ENCODE peak calls at places on chromosomes 3 and 15, in ten cellular contexts. One of them, this sample, is unnamed.

GRCh38 chr15:25947336-25948080 is 84.4 kb upstream of the ATP10A start:
- DNase-seq in heart left ventricle: no peak
- DNase-seq in upper lobe of right lung: no peak
- DNase-seq in mammary epithelial cell: no peak
- DNase-seq in IMR-90: peak; percentile 29
- DNase-seq in stomach: no peak
- DNase-seq in Peyer's patch: no peak
- DNase-seq in transverse colon: no peak
- DNase-seq in adrenal gland: peak; percentile 60
- DNase-seq in pancreas: no peak
- DNase-seq in this sample: no peak

GRCh38 chr3:9781978-9782575 is 10.2 kb downstream of the TADA3 start:
- DNase-seq in IMR-90: no peak
- DNase-seq in mammary epithelial cell: peak; percentile 16
- DNase-seq in stomach: no peak
- DNase-seq in heart left ventricle: no peak
- DNase-seq in upper lobe of right lung: no peak
- DNase-seq in transverse colon: no peak
- DNase-seq in Peyer's patch: no peak
- DNase-seq in pancreas: no peak
- DNase-seq in adrenal gland: no peak
- DNase-seq in this sample: no peak

GRCh38 chr15:48143856-48144255 is 23.1 kb downstream of the SLC24A5 start:
- DNase-seq in mammary epithelial cell: peak; percentile 57
- DNase-seq in upper lobe of right lung: no peak
- DNase-seq in stomach: no peak
- DNase-seq in pancreas: no peak
- DNase-seq in heart left ventricle: no peak
- DNase-seq in Peyer's patch: no peak
- DNase-seq in adrenal gland: no peak
- DNase-seq in transverse colon: no peak
- DNase-seq in IMR-90: peak; percentile 24
- DNase-seq in this sample: no peak

GRCh38 chr3:10309736-10310135 is 11.2 kb downstream of the SEC13 start:
- DNase-seq in transverse colon: no peak
- DNase-seq in IMR-90: peak; percentile 15
- DNase-seq in adrenal gland: no peak
- DNase-seq in Peyer's patch: no peak
- DNase-seq in pancreas: no peak
- DNase-seq in upper lobe of right lung: no peak
- DNase-seq in heart left ventricle: no peak
- DNase-seq in mammary epithelial cell: no peak
- DNase-seq in stomach: no peak
- DNase-seq in this sample: no peak

GRCh38 chr3:19866751-19867347 is 67.2 kb downstream of the EFHB start:
- DNase-seq in stomach: peak; percentile 37
- DNase-seq in pancreas: peak; percentile 12
- DNase-seq in upper lobe of right lung: no peak
- DNase-seq in heart left ventricle: peak; percentile 14
- DNase-seq in Peyer's patch: peak; percentile 27
- DNase-seq in transverse colon: peak; percentile 23
- DNase-seq in adrenal gland: peak; percentile 74
- DNase-seq in IMR-90: peak; percentile 58
- DNase-seq in mammary epithelial cell: peak; percentile 42
- DNase-seq in this sample: no peak

GRCh38 chr3:195932418-195933043 is 24.2 kb upstream of the TNK2 start:
- DNase-seq in pancreas: no peak
- DNase-seq in Peyer's patch: no peak
- DNase-seq in transverse colon: no peak
- DNase-seq in heart left ventricle: no peak
- DNase-seq in upper lobe of right lung: peak; percentile 35
- DNase-seq in IMR-90: no peak
- DNase-seq in stomach: no peak
- DNase-seq in mammary epithelial cell: no peak
- DNase-seq in adrenal gland: no peak
- DNase-seq in this sample: no peak

GRCh38 chr3:37138816-37139215 is 35.6 kb downstream of the LRRFIP2 start:
- DNase-seq in transverse colon: no peak
- DNase-seq in Peyer's patch: no peak
- DNase-seq in pancreas: no peak
- DNase-seq in IMR-90: peak; percentile 11
- DNase-seq in adrenal gland: no peak
- DNase-seq in heart left ventricle: no peak
- DNase-seq in stomach: no peak
- DNase-seq in upper lobe of right lung: no peak
- DNase-seq in mammary epithelial cell: no peak
- DNase-seq in this sample: no peak

GRCh38 chr3:385151-385550 is 188.6 kb downstream of the CHL1 start:
- DNase-seq in Peyer's patch: no peak
- DNase-seq in IMR-90: peak; percentile 17
- DNase-seq in heart left ventricle: no peak
- DNase-seq in stomach: no peak
- DNase-seq in pancreas: no peak
- DNase-seq in transverse colon: no peak
- DNase-seq in mammary epithelial cell: peak; percentile 27
- DNase-seq in adrenal gland: no peak
- DNase-seq in upper lobe of right lung: no peak
- DNase-seq in this sample: no peak

GRCh38 chr15:67143646-67144045 is 78.2 kb downstream of the SMAD3 start:
- DNase-seq in pancreas: no peak
- DNase-seq in stomach: no peak
- DNase-seq in transverse colon: no peak
- DNase-seq in Peyer's patch: no peak
- DNase-seq in mammary epithelial cell: no peak
- DNase-seq in adrenal gland: no peak
- DNase-seq in upper lobe of right lung: no peak
- DNase-seq in IMR-90: no peak
- DNase-seq in heart left ventricle: no peak
- DNase-seq in this sample: no peak

GRCh38 chr3:45081506-45081905 is 55.4 kb downstream of the CLEC3B start:
- DNase-seq in mammary epithelial cell: no peak
- DNase-seq in adrenal gland: no peak
- DNase-seq in stomach: no peak
- DNase-seq in IMR-90: no peak
- DNase-seq in transverse colon: no peak
- DNase-seq in pancreas: no peak
- DNase-seq in heart left ventricle: no peak
- DNase-seq in Peyer's patch: no peak
- DNase-seq in upper lobe of right lung: no peak
- DNase-seq in this sample: no peak

GRCh38 chr3:45080824-45081223 is 54.7 kb downstream of the CLEC3B start:
- DNase-seq in Peyer's patch: no peak
- DNase-seq in heart left ventricle: no peak
- DNase-seq in adrenal gland: no peak
- DNase-seq in stomach: no peak
- DNase-seq in upper lobe of right lung: no peak
- DNase-seq in transverse colon: no peak
- DNase-seq in pancreas: no peak
- DNase-seq in IMR-90: no peak
- DNase-seq in mammary epithelial cell: no peak
- DNase-seq in this sample: no peak

GRCh38 chr3:45075821-45076625 is 49.9 kb downstream of the CLEC3B start:
- DNase-seq in upper lobe of right lung: no peak
- DNase-seq in pancreas: no peak
- DNase-seq in Peyer's patch: no peak
- DNase-seq in heart left ventricle: no peak
- DNase-seq in transverse colon: no peak
- DNase-seq in IMR-90: no peak
- DNase-seq in stomach: no peak
- DNase-seq in adrenal gland: no peak
- DNase-seq in mammary epithelial cell: no peak
- DNase-seq in this sample: no peak

GRCh38 chr3:45079715-45080114 is 53.6 kb downstream of the CLEC3B start:
- DNase-seq in stomach: no peak
- DNase-seq in mammary epithelial cell: no peak
- DNase-seq in IMR-90: no peak
- DNase-seq in adrenal gland: no peak
- DNase-seq in heart left ventricle: no peak
- DNase-seq in Peyer's patch: no peak
- DNase-seq in pancreas: no peak
- DNase-seq in transverse colon: no peak
- DNase-seq in upper lobe of right lung: no peak
- DNase-seq in this sample: no peak

DNA sequence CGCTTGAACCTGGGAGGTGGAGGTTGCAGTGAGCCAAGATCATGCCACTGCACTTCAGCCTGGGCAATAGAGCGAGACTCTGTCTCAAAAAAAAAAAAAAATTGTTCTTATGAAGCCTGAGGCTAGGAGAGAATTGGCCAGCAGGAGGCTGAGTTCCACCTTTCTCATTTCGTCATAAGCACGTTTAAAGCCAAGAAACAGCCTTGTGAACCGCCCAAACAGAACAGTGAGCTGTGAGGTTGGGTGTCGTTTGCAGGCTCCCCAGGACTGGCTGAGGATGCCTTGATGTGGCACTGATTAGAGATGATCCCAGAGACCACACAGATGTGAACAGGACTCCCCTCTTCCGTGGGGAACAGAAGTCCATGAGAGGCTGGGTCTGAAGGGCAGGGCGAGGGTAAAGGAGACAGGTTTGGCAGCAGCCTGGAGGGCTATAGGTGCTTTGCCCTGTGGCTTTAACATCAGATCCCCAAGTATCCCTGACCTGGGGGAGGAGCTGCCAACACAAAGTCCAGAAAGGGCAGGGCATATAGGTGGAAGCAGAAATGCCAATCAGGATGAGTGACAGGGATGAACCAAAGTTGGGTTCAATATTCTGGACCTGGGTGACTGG is 52.9 kb downstream of the CLEC3B start:
- DNase-seq in pancreas: no peak
- DNase-seq in upper lobe of right lung: no peak
- DNase-seq in IMR-90: peak; percentile 52
- DNase-seq in transverse colon: peak; percentile 47
- DNase-seq in stomach: peak; percentile 49
- DNase-seq in mammary epithelial cell: peak; percentile 35
- DNase-seq in adrenal gland: no peak
- DNase-seq in heart left ventricle: no peak
- DNase-seq in Peyer's patch: no peak
- DNase-seq in this sample: no peak
- TF ChIP-seq CTCF in pancreas: no peak
- TF ChIP-seq CTCF in upper lobe of right lung: no peak
- TF ChIP-seq CTCF in IMR-90: peak; percentile 17
- TF ChIP-seq CTCF in transverse colon: peak; percentile 55
- TF ChIP-seq CTCF in stomach: peak; percentile 26
- TF ChIP-seq CTCF in mammary epithelial cell: peak; percentile 7
- TF ChIP-seq CTCF in adrenal gland: no peak
- TF ChIP-seq CTCF in heart left ventricle: no peak
- TF ChIP-seq CTCF in Peyer's patch: no peak
- TF ChIP-seq CTCF in this sample: no peak

DNA sequence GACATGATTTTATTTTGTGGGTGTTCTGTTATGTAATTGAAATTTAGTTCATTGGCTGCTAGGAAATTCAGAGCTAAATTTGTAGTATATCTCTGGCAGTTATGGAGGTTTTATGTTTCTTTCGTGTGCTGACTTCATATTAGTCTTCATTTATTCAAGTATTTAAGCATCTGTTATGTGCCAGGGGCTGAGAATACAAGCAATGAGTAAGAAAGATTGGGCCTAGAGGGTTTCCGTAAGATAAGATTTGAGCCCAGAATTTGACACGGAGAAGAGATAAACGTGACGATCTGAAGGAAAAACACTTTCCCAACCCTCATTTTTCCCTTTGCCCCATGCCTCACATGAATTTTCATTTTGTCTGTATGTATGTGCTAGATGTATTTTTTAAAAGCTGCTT is 75.1 kb upstream of the ACKR4 start:
- DNase-seq in IMR-90: no peak
- DNase-seq in transverse colon: no peak
- DNase-seq in pancreas: no peak
- DNase-seq in heart left ventricle: no peak
- DNase-seq in upper lobe of right lung: no peak
- DNase-seq in adrenal gland: no peak
- DNase-seq in mammary epithelial cell: no peak
- DNase-seq in Peyer's patch: no peak
- DNase-seq in stomach: no peak
- DNase-seq in this sample: no peak
- H3K9me3 ChIP-seq in IMR-90: no peaks in the 10 kb centered on the region
- H3K9me3 ChIP-seq in transverse colon: no peaks in the 10 kb centered on the region
- H3K9me3 ChIP-seq in pancreas: no peaks in the 10 kb centered on the region
- H3K9me3 ChIP-seq in heart left ventricle: no peaks in the 10 kb centered on the region
- H3K9me3 ChIP-seq in upper lobe of right lung: no peaks in the 10 kb centered on the region
- H3K9me3 ChIP-seq in adrenal gland: no peaks in the 10 kb centered on the region
- H3K9me3 ChIP-seq in mammary epithelial cell: no peaks in the 10 kb centered on the region
- H3K9me3 ChIP-seq in Peyer's patch: no peaks in the 10 kb centered on the region
- H3K9me3 ChIP-seq in stomach: no peaks in the 10 kb centered on the region
- H3K9me3 ChIP-seq in this sample: no peaks in the 10 kb centered on the region

GRCh38 chr3:46930945-46931403 is 45.6 kb downstream of the CCDC12 start:
- DNase-seq in Peyer's patch: no peak
- DNase-seq in mammary epithelial cell: no peak
- DNase-seq in heart left ventricle: no peak
- DNase-seq in transverse colon: no peak
- DNase-seq in stomach: peak; percentile 64
- DNase-seq in adrenal gland: no peak
- DNase-seq in pancreas: no peak
- DNase-seq in upper lobe of right lung: peak; percentile 71
- DNase-seq in IMR-90: no peak
- DNase-seq in this sample: no peak

GRCh38 chr3:46934067-46934466 is 42.5 kb downstream of the CCDC12 start:
- DNase-seq in heart left ventricle: no peak
- DNase-seq in Peyer's patch: no peak
- DNase-seq in stomach: no peak
- DNase-seq in adrenal gland: no peak
- DNase-seq in upper lobe of right lung: no peak
- DNase-seq in transverse colon: no peak
- DNase-seq in pancreas: no peak
- DNase-seq in mammary epithelial cell: no peak
- DNase-seq in IMR-90: no peak
- DNase-seq in this sample: no peak

GRCh38 chr3:46931631-46932441 is 44.7 kb downstream of the CCDC12 start:
- DNase-seq in stomach: peak; percentile 59
- DNase-seq in adrenal gland: peak; percentile 94
- DNase-seq in transverse colon: peak; percentile 70
- DNase-seq in pancreas: no peak
- DNase-seq in mammary epithelial cell: no peak
- DNase-seq in upper lobe of right lung: peak; percentile 84
- DNase-seq in IMR-90: peak; percentile 39
- DNase-seq in heart left ventricle: peak; percentile 57
- DNase-seq in Peyer's patch: peak; percentile 57
- DNase-seq in this sample: no peak

GRCh38 chr3:46933261-46933660 is 43.3 kb downstream of the CCDC12 start:
- DNase-seq in stomach: no peak
- DNase-seq in heart left ventricle: no peak
- DNase-seq in upper lobe of right lung: no peak
- DNase-seq in mammary epithelial cell: no peak
- DNase-seq in IMR-90: no peak
- DNase-seq in adrenal gland: no peak
- DNase-seq in Peyer's patch: no peak
- DNase-seq in pancreas: no peak
- DNase-seq in transverse colon: no peak
- DNase-seq in this sample: no peak

GRCh38 chr3:46932455-46933225 is 43.9 kb downstream of the CCDC12 start:
- DNase-seq in adrenal gland: no peak
- DNase-seq in upper lobe of right lung: no peak
- DNase-seq in Peyer's patch: no peak
- DNase-seq in stomach: peak; percentile 24
- DNase-seq in heart left ventricle: no peak
- DNase-seq in transverse colon: no peak
- DNase-seq in pancreas: no peak
- DNase-seq in IMR-90: no peak
- DNase-seq in mammary epithelial cell: no peak
- DNase-seq in this sample: no peak
- TF ChIP-seq CTCF in adrenal gland: no peak
- TF ChIP-seq CTCF in upper lobe of right lung: no peak
- TF ChIP-seq CTCF in Peyer's patch: no peak
- TF ChIP-seq CTCF in stomach: no peak
- TF ChIP-seq CTCF in heart left ventricle: no peak
- TF ChIP-seq CTCF in transverse colon: no peak
- TF ChIP-seq CTCF in pancreas: no peak
- TF ChIP-seq CTCF in IMR-90: no peak
- TF ChIP-seq CTCF in mammary epithelial cell: no peak
- TF ChIP-seq CTCF in this sample: no peak

GRCh38 chr15:94893091-94893490 is 661.7 kb downstream of the MCTP2 start:
- DNase-seq in transverse colon: no peak
- DNase-seq in heart left ventricle: no peak
- DNase-seq in adrenal gland: no peak
- DNase-seq in upper lobe of right lung: no peak
- DNase-seq in Peyer's patch: no peak
- DNase-seq in IMR-90: no peak
- DNase-seq in pancreas: no peak
- DNase-seq in mammary epithelial cell: no peak
- DNase-seq in stomach: no peak
- DNase-seq in this sample: no peak
- H3K9me3 ChIP-seq in transverse colon: no peaks in the 10 kb centered on the region
- H3K9me3 ChIP-seq in heart left ventricle: no peaks in the 10 kb centered on the region
- H3K9me3 ChIP-seq in adrenal gland: no peaks in the 10 kb centered on the region
- H3K9me3 ChIP-seq in upper lobe of right lung: no peaks in the 10 kb centered on the region
- H3K9me3 ChIP-seq in Peyer's patch: no peaks in the 10 kb centered on the region
- H3K9me3 ChIP-seq in IMR-90: peaks cover 11% of the 10 kb centered on the region
- H3K9me3 ChIP-seq in pancreas: no peaks in the 10 kb centered on the region
- H3K9me3 ChIP-seq in mammary epithelial cell: no peaks in the 10 kb centered on the region
- H3K9me3 ChIP-seq in stomach: no peaks in the 10 kb centered on the region
- H3K9me3 ChIP-seq in this sample: peaks cover 3% of the 10 kb centered on the region